ENCODE peak calls at places on chromosomes 1 and 21, in ten cellular contexts. One of them, this sample, is unnamed. For H3K36me3, H3K27me3 and H3K4me1, the result is how much of the 10 kb centered on the place peaks cover.

GRCh38 chr1:2583331-2583791 is 3.2 kb upstream of the PRXL2B start:
- DNase-seq in endodermal cell: no peak
- DNase-seq in spleen: peak
- DNase-seq in mesendoderm: peak
- DNase-seq in tibial nerve: no peak
- DNase-seq in HCT116: no peak
- DNase-seq in GM23248: peak
- DNase-seq in pancreas: no peak
- DNase-seq in sigmoid colon: no peak
- DNase-seq in tibial artery: no peak
- DNase-seq in this sample: peak

GRCh38 chr1:22930235-22930912 is 42.3 kb downstream of the LACTBL1 start:
- DNase-seq in endodermal cell: peak
- DNase-seq in spleen: peak
- DNase-seq in mesendoderm: peak
- DNase-seq in tibial nerve: no peak
- DNase-seq in HCT116: peak
- DNase-seq in GM23248: peak
- DNase-seq in pancreas: no peak
- DNase-seq in sigmoid colon: peak
- DNase-seq in tibial artery: peak
- DNase-seq in this sample: peak

GRCh38 chr1:200075522-200075921 is 48.0 kb downstream of the NR5A2 start:
- DNase-seq in endodermal cell: peak
- DNase-seq in spleen: no peak
- DNase-seq in mesendoderm: peak
- DNase-seq in tibial nerve: no peak
- DNase-seq in HCT116: no peak
- DNase-seq in GM23248: peak
- DNase-seq in pancreas: no peak
- DNase-seq in sigmoid colon: no peak
- DNase-seq in tibial artery: no peak
- DNase-seq in this sample: no peak

GRCh38 chr1:206631085-206631509 is 4.2 kb upstream of the DYRK3 start:
- DNase-seq in endodermal cell: peak
- DNase-seq in spleen: no peak
- DNase-seq in mesendoderm: peak
- DNase-seq in tibial nerve: no peak
- DNase-seq in HCT116: peak
- DNase-seq in GM23248: peak
- DNase-seq in pancreas: peak
- DNase-seq in sigmoid colon: peak
- DNase-seq in tibial artery: no peak
- DNase-seq in this sample: peak

GRCh38 chr1:112325504-112325903 is 70.5 kb upstream of the CTTNBP2NL start:
- DNase-seq in endodermal cell: peak
- DNase-seq in spleen: no peak
- DNase-seq in mesendoderm: peak
- DNase-seq in tibial nerve: no peak
- DNase-seq in HCT116: no peak
- DNase-seq in GM23248: no peak
- DNase-seq in pancreas: no peak
- DNase-seq in sigmoid colon: no peak
- DNase-seq in tibial artery: no peak
- DNase-seq in this sample: no peak

GRCh38 chr1:51663105-51663504 is 46.2 kb downstream of the OSBPL9 start:
- DNase-seq in endodermal cell: no peak
- DNase-seq in spleen: no peak
- DNase-seq in mesendoderm: no peak
- DNase-seq in tibial nerve: no peak
- DNase-seq in HCT116: no peak
- DNase-seq in GM23248: no peak
- DNase-seq in pancreas: no peak
- DNase-seq in sigmoid colon: no peak
- DNase-seq in tibial artery: no peak
- DNase-seq in this sample: no peak

GRCh38 chr1:235831148-235831547 is 35.6 kb downstream of the LYST start:
- DNase-seq in endodermal cell: no peak
- DNase-seq in spleen: no peak
- DNase-seq in mesendoderm: no peak
- DNase-seq in tibial nerve: no peak
- DNase-seq in HCT116: no peak
- DNase-seq in GM23248: peak
- DNase-seq in pancreas: no peak
- DNase-seq in sigmoid colon: no peak
- DNase-seq in tibial artery: no peak
- DNase-seq in this sample: no peak

GRCh38 chr21:42459065-42459430 is 37.0 kb downstream of the RSPH1 start:
- DNase-seq in endodermal cell: no peak
- DNase-seq in spleen: no peak
- DNase-seq in mesendoderm: peak
- DNase-seq in tibial nerve: no peak
- DNase-seq in HCT116: no peak
- DNase-seq in GM23248: no peak
- DNase-seq in pancreas: no peak
- DNase-seq in sigmoid colon: no peak
- DNase-seq in tibial artery: no peak
- DNase-seq in this sample: no peak

GRCh38 chr1:2070800-2071530 is 20.8 kb downstream of the PRKCZ start:
- DNase-seq in endodermal cell: no peak
- DNase-seq in spleen: no peak
- DNase-seq in mesendoderm: no peak
- DNase-seq in tibial nerve: no peak
- DNase-seq in HCT116: no peak
- DNase-seq in GM23248: no peak
- DNase-seq in pancreas: no peak
- DNase-seq in sigmoid colon: no peak
- DNase-seq in tibial artery: no peak
- DNase-seq in this sample: no peak

GRCh38 chr1:183932412-183932811 is 105.1 kb downstream of the COLGALT2 start:
- DNase-seq in endodermal cell: no peak
- DNase-seq in spleen: no peak
- DNase-seq in mesendoderm: no peak
- DNase-seq in tibial nerve: peak
- DNase-seq in HCT116: no peak
- DNase-seq in GM23248: peak
- DNase-seq in pancreas: no peak
- DNase-seq in sigmoid colon: peak
- DNase-seq in tibial artery: peak
- DNase-seq in this sample: peak

GRCh38 chr1:40143891-40144575 is 17.2 kb upstream of the RLF start:
- DNase-seq in endodermal cell: peak
- DNase-seq in spleen: no peak
- DNase-seq in mesendoderm: peak
- DNase-seq in tibial nerve: no peak
- DNase-seq in HCT116: peak
- DNase-seq in GM23248: peak
- DNase-seq in pancreas: peak
- DNase-seq in sigmoid colon: peak
- DNase-seq in tibial artery: no peak
- DNase-seq in this sample: no peak

GRCh38 chr1:160726114-160726497 is 12.9 kb upstream of the SLAMF7 start:
- DNase-seq in endodermal cell: no peak
- DNase-seq in spleen: no peak
- DNase-seq in mesendoderm: no peak
- DNase-seq in tibial nerve: no peak
- DNase-seq in HCT116: no peak
- DNase-seq in GM23248: peak
- DNase-seq in pancreas: no peak
- DNase-seq in sigmoid colon: no peak
- DNase-seq in tibial artery: no peak
- DNase-seq in this sample: no peak

GRCh38 chr1:8358897-8359616 is 41.1 kb downstream of the SLC45A1 start:
- DNase-seq in endodermal cell: no peak
- DNase-seq in spleen: no peak
- DNase-seq in mesendoderm: no peak
- DNase-seq in tibial nerve: no peak
- DNase-seq in HCT116: no peak
- DNase-seq in GM23248: no peak
- DNase-seq in pancreas: no peak
- DNase-seq in sigmoid colon: no peak
- DNase-seq in tibial artery: no peak
- DNase-seq in this sample: peak

GRCh38 chr1:8360493-8361197 is 42.7 kb downstream of the SLC45A1 start:
- DNase-seq in endodermal cell: no peak
- DNase-seq in spleen: no peak
- DNase-seq in mesendoderm: no peak
- DNase-seq in tibial nerve: no peak
- DNase-seq in HCT116: no peak
- DNase-seq in GM23248: no peak
- DNase-seq in pancreas: no peak
- DNase-seq in sigmoid colon: no peak
- DNase-seq in tibial artery: no peak
- DNase-seq in this sample: peak

GRCh38 chr1:8358241-8358896 is 40.5 kb downstream of the SLC45A1 start:
- DNase-seq in endodermal cell: no peak
- DNase-seq in spleen: no peak
- DNase-seq in mesendoderm: no peak
- DNase-seq in tibial nerve: no peak
- DNase-seq in HCT116: no peak
- DNase-seq in GM23248: no peak
- DNase-seq in pancreas: no peak
- DNase-seq in sigmoid colon: no peak
- DNase-seq in tibial artery: peak
- DNase-seq in this sample: no peak

GRCh38 chr1:8361198-8361849 is 43.4 kb downstream of the SLC45A1 start:
- DNase-seq in endodermal cell: no peak
- DNase-seq in spleen: no peak
- DNase-seq in mesendoderm: no peak
- DNase-seq in tibial nerve: no peak
- DNase-seq in HCT116: no peak
- DNase-seq in GM23248: no peak
- DNase-seq in pancreas: no peak
- DNase-seq in sigmoid colon: no peak
- DNase-seq in tibial artery: no peak
- DNase-seq in this sample: peak

DNA sequence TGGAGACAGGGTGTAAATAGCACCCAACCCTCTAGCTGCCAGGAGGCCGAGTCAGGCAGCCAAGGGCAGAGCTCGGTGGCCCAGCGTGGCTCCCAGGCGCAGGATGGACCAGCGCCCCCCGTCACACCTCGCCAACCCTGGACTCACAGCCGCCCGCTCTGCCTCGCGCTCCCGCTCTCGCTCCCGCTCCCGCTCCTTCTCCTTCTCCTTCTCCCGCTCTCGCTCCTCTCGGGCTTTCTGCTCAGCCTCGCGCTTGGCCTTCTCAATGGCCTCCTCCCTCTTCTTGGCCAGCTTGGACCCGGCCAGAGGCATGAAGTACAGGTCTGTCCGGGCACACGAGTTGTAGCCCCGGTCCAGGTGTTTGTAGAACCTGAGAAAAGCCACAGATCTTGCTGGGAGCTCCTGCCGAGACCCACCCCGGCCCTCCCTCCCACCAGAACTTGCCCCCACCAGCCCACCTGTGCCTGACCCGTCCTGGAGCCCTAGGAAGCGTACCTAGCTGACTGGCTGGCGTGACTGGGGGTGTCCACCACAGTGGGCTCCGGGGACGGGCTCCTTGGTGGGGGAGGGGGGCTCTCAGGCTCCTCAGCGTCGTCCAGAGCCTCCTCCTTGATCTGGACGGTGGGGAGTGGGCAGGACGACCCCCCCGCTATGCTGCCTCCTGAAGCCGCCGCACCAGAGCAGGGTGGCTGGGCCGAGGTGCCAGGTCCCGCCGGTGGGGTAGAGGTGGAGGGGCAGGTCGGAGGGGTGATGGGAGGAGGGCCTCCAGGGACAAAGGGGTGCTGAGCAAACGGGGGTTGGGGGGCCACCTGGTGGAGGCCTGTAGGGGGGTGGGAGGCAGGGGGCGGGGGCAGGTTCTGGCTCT is 41.9 kb downstream of the SLC45A1 start:
- DNase-seq in endodermal cell: no peak
- DNase-seq in spleen: no peak
- DNase-seq in mesendoderm: no peak
- DNase-seq in tibial nerve: no peak
- DNase-seq in HCT116: no peak
- DNase-seq in GM23248: no peak
- DNase-seq in pancreas: no peak
- DNase-seq in sigmoid colon: no peak
- DNase-seq in tibial artery: no peak
- DNase-seq in this sample: peak
- H3K36me3 ChIP-seq in endodermal cell: half or more
- H3K36me3 ChIP-seq in spleen: under half
- H3K36me3 ChIP-seq in mesendoderm: under half
- H3K36me3 ChIP-seq in tibial nerve: half or more
- H3K36me3 ChIP-seq in HCT116: under half
- H3K36me3 ChIP-seq in GM23248: under half
- H3K36me3 ChIP-seq in pancreas: under half
- H3K36me3 ChIP-seq in sigmoid colon: half or more
- H3K36me3 ChIP-seq in tibial artery: half or more
- H3K36me3 ChIP-seq in this sample: under half

GRCh38 chr1:38027201-38028104 is 14.9 kb downstream of the UTP11 start:
- DNase-seq in endodermal cell: no peak
- DNase-seq in spleen: no peak
- DNase-seq in mesendoderm: no peak
- DNase-seq in tibial nerve: no peak
- DNase-seq in HCT116: no peak
- DNase-seq in GM23248: no peak
- DNase-seq in pancreas: no peak
- DNase-seq in sigmoid colon: peak
- DNase-seq in tibial artery: no peak
- DNase-seq in this sample: no peak
- H3K27me3 ChIP-seq in endodermal cell: under half
- H3K27me3 ChIP-seq in spleen: under half
- H3K27me3 ChIP-seq in mesendoderm: under half
- H3K27me3 ChIP-seq in tibial nerve: under half
- H3K27me3 ChIP-seq in HCT116: under half
- H3K27me3 ChIP-seq in GM23248: under half
- H3K27me3 ChIP-seq in pancreas: under half
- H3K27me3 ChIP-seq in sigmoid colon: under half
- H3K27me3 ChIP-seq in tibial artery: under half
- H3K27me3 ChIP-seq in this sample: under half

DNA sequence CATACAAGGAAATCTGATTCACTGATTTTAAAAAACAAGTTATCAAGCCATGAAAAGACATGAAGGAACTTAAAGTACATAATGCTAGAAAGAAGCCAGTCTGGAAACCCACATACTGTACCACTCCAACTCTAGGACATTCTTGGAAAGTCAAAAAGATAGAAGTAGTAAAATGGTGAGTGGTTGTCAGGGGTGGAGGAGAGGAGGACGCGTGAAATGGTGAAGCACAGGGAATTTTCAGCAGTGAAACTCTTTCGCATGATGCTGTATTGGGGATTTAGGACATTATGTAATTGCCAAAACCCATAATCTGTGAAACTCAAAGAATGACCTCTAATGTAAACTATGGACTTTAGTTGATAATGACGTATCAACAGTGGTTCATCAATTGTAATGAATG is 7.3 kb downstream of the NBPF1 start:
- DNase-seq in endodermal cell: peak
- DNase-seq in spleen: no peak
- DNase-seq in mesendoderm: no peak
- DNase-seq in tibial nerve: no peak
- DNase-seq in HCT116: no peak
- DNase-seq in GM23248: no peak
- DNase-seq in pancreas: no peak
- DNase-seq in sigmoid colon: no peak
- DNase-seq in tibial artery: no peak
- DNase-seq in this sample: no peak
- H3K4me1 ChIP-seq in endodermal cell: under half
- H3K4me1 ChIP-seq in spleen: under half
- H3K4me1 ChIP-seq in mesendoderm: under half
- H3K4me1 ChIP-seq in tibial nerve: under half
- H3K4me1 ChIP-seq in HCT116: under half
- H3K4me1 ChIP-seq in GM23248: under half
- H3K4me1 ChIP-seq in pancreas: under half
- H3K4me1 ChIP-seq in sigmoid colon: under half
- H3K4me1 ChIP-seq in tibial artery: under half
- H3K4me1 ChIP-seq in this sample: under half

GRCh38 chr21:45989355-45990048 is 7.9 kb downstream of the COL6A1 start:
- DNase-seq in endodermal cell: no peak
- DNase-seq in spleen: peak
- DNase-seq in mesendoderm: no peak
- DNase-seq in tibial nerve: peak
- DNase-seq in HCT116: no peak
- DNase-seq in GM23248: no peak
- DNase-seq in pancreas: peak
- DNase-seq in sigmoid colon: peak
- DNase-seq in tibial artery: no peak
- DNase-seq in this sample: peak
- H3K36me3 ChIP-seq in endodermal cell: under half
- H3K36me3 ChIP-seq in spleen: under half
- H3K36me3 ChIP-seq in mesendoderm: under half
- H3K36me3 ChIP-seq in tibial nerve: under half
- H3K36me3 ChIP-seq in HCT116: under half
- H3K36me3 ChIP-seq in GM23248: under half
- H3K36me3 ChIP-seq in pancreas: under half
- H3K36me3 ChIP-seq in sigmoid colon: half or more
- H3K36me3 ChIP-seq in tibial artery: half or more
- H3K36me3 ChIP-seq in this sample: under half